ENCODE peak calls at places on chromosomes 2 and 18, in five cellular contexts. N is IMR-90, T is SK-N-SH, O is GM12878, J is K562. W is an unnamed sample.
A peak's percentile ranks its signal among the peaks of the same experiment; 100 is the strongest.

GRCh38 chr18:79955302-79956075 is 4.0 kb upstream of the SLC66A2 start:
- DNase-seq in O (no peak), T (no peak), N (no peak), J (no peak), W (no peak)

GRCh38 chr2:147331790-147332419 is 512.9 kb upstream of the ACVR2A start:
- DNase-seq in O (no peak), J (no peak), T (no peak), N (no peak), W (peak; percentile 5)

GRCh38 chr2:74894261-74895030 is 60.5 kb downstream of the HK2 start:
- DNase-seq in T (no peak), J (no peak), N (peak; percentile 78), O (no peak), W (no peak)

GRCh38 chr2:180240774-180241173 is 233.7 kb upstream of the CWC22 start:
- DNase-seq in T (no peak), J (no peak), O (no peak), N (peak; percentile 22), W (no peak)

GRCh38 chr2:233100192-233100998 is 40.3 kb downstream of the INPP5D start:
- DNase-seq in T (no peak), J (no peak), O (peak; percentile 95), N (no peak), W (no peak)

GRCh38 chr2:66574701-66575624 is 140.0 kb downstream of the MEIS1 start:
- DNase-seq in O (no peak), N (peak; percentile 91), T (peak; percentile 91), J (peak; percentile 52), W (peak; percentile 57)

GRCh38 chr18:532023-532422 is 31.5 kb upstream of the COLEC12 start:
- DNase-seq in N (no peak), T (no peak), J (no peak), O (no peak), W (no peak)

GRCh38 chr2:149767516-149767974 is 180.0 kb upstream of the MMADHC start:
- DNase-seq in N (peak; percentile 59), O (no peak), J (no peak), T (no peak), W (no peak)

GRCh38 chr2:47323822-47324171 is 79.2 kb upstream of the MSH2 start:
- DNase-seq in O (no peak), N (no peak), T (no peak), J (no peak), W (no peak)

GRCh38 chr2:193966590-193966989 is 1690.4 kb upstream of the SLC39A10 start:
- DNase-seq in T (no peak), J (no peak), O (no peak), N (peak; percentile 0), W (no peak)

GRCh38 chr18:6557470-6558245 is 142.9 kb upstream of the L3MBTL4 start:
- DNase-seq in J (no peak), N (no peak), O (no peak), T (peak; percentile 78), W (no peak)

GRCh38 chr2:42793314-42794270 is 1.2 kb upstream of the HAAO start:
- DNase-seq in J (no peak), O (no peak), T (peak; percentile 42), N (no peak), W (no peak)

GRCh38 chr2:115412501-115412900 is 970.1 kb downstream of the DPP10 start:
- DNase-seq in N (no peak), O (no peak), T (no peak), J (no peak), W (no peak)

GRCh38 chr18:10376735-10377134 is 77.7 kb upstream of the APCDD1 start:
- DNase-seq in N (no peak), O (no peak), T (no peak), J (no peak), W (no peak)

GRCh38 chr2:165499131-165499530 is 29.6 kb downstream of the CSRNP3 start:
- DNase-seq in J (no peak), O (no peak), N (no peak), T (no peak), W (no peak)

GRCh38 chr2:162926501-162926900 is 87.9 kb upstream of the KCNH7 start:
- DNase-seq in O (no peak), T (no peak), N (no peak), J (no peak), W (peak; percentile 4)

GRCh38 chr2:23669413-23670244 is 257.3 kb downstream of the ATAD2B start:
- DNase-seq in O (no peak), T (peak; percentile 88), N (peak; percentile 28), J (no peak), W (peak; percentile 46)

GRCh38 chr18:23721711-23722479 is 32.6 kb downstream of the LAMA3 start:
- DNase-seq in N (peak; percentile 54), O (no peak), T (no peak), J (no peak), W (no peak)

GRCh38 chr2:69956580-69956979 is 4.9 kb downstream of the ASPRV1 start:
- DNase-seq in T (no peak), O (no peak), J (no peak), N (no peak), W (no peak)

GRCh38 chr2:61179701-61180639 is 18.0 kb downstream of the C2orf74 start:
- DNase-seq in O (no peak), J (no peak), T (peak; percentile 42), N (peak; percentile 77), W (no peak)

DNA sequence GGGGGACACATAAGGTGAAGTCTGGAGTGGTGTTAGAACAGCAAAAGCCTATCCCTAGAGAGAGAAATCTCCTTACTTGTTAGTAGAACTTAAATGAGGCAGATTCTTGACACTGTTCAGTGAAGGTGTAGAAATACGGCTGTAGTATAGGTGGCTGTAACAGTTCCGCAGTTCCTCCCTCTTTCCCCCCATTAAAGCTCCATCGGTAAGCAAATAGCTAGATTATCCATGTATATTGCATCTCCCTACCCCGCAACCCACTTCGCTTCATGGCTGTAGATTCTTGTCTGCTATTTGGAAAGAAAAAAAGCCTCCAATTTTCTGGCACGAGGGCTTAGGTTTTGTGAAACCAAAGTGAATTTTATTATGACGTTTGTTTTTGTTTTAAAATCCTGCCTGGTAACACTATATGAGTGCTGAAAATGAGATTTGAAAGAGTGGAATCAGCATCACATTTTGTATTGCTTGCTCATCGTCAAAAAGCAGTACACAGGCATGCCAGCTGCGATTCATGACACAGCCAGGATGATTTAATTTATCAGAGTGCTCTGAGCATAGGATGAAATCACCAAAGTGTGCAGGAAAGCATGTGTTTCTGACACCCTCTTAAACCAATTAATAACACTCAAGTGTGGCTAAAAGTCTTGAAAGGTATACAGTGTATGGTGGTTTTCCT is 1.4 kb downstream of the FAM171B start:
- DNase-seq in J (no peak), T (peak; percentile 44), O (no peak), N (peak; percentile 76), W (no peak)
- TF ChIP-seq MXI1 in J (no peak), T (peak; percentile 93), O (peak; percentile 42), N (no peak), W (no peak)

GRCh38 chr2:95313296-95314265 is 16.4 kb downstream of the KCNIP3 start:
- DNase-seq in J (no peak), T (no peak), N (no peak), O (no peak), W (no peak)

GRCh38 chr2:95314598-95314963 is 17.4 kb downstream of the KCNIP3 start:
- DNase-seq in T (no peak), J (no peak), N (no peak), O (no peak), W (no peak)

GRCh38 chr2:95315801-95316411 is 18.8 kb downstream of the KCNIP3 start:
- DNase-seq in N (peak; percentile 43), O (no peak), T (no peak), J (no peak), W (no peak)

GRCh38 chr2:95316466-95317122 is 19.4 kb downstream of the KCNIP3 start:
- DNase-seq in T (no peak), O (no peak), N (peak; percentile 42), J (no peak), W (no peak)

GRCh38 chr2:95314964-95315611 is 17.9 kb downstream of the KCNIP3 start:
- DNase-seq in N (peak; percentile 7), J (peak; percentile 44), O (no peak), T (peak; percentile 85), W (peak; percentile 36)
- TF ChIP-seq MXI1 in N (no peak), J (no peak), O (no peak), T (no peak), W (no peak)

GRCh38 chr2:11833601-11834000 is 87.2 kb downstream of the LPIN1 start:
- DNase-seq in T (no peak), O (no peak), J (no peak), N (peak; percentile 64), W (no peak)
- TF ChIP-seq MXI1 in T (no peak), O (no peak), J (no peak), N (no peak), W (no peak)

DNA sequence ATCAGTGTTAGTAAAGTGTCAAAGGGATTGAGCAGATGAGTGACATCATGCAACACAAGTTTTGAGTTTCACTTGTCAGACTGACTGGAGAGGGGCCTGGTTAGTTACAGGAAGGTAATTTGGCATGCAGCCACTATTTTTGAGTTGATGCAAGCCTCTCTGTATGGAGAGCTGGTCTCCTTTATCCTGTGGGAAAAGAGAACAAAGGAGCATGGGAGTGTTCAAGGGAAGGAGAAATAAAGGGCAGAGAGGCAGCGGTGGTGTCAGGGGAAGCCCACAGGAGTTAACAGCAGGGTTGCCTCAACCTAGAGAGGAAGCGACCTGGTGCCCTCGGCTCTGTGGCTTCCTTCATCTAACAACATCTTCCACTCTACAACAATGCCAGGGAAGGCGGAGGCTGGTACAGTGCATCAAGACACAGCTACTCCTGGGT is 2.1 kb downstream of the CTLA4 start:
- DNase-seq in N (no peak), O (no peak), T (no peak), J (no peak), W (no peak)
- TF ChIP-seq MXI1 in N (no peak), O (no peak), T (no peak), J (no peak), W (no peak)

DNA sequence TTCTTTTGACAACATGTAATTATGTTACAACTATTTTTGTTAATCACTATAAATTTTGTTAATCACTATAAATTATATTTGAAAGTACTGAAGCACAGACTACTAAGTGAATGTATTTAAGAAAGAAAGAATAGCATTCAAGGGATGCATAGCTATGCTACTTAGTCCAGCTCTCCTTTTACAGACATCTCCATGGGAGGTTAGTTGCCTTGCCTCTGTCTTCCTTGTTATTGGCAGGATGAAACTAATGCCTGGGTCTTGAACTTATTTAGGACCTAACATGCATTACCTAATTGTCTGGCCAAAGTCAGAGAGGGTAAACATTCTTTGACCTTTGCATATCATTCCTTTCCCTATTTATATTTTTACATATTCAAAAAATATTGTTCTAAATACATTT is 519.5 kb downstream of the NRXN1 start:
- DNase-seq in O (no peak), T (no peak), N (no peak), J (no peak), W (no peak)
- TF ChIP-seq MXI1 in O (no peak), T (no peak), N (no peak), J (no peak), W (no peak)

DNA sequence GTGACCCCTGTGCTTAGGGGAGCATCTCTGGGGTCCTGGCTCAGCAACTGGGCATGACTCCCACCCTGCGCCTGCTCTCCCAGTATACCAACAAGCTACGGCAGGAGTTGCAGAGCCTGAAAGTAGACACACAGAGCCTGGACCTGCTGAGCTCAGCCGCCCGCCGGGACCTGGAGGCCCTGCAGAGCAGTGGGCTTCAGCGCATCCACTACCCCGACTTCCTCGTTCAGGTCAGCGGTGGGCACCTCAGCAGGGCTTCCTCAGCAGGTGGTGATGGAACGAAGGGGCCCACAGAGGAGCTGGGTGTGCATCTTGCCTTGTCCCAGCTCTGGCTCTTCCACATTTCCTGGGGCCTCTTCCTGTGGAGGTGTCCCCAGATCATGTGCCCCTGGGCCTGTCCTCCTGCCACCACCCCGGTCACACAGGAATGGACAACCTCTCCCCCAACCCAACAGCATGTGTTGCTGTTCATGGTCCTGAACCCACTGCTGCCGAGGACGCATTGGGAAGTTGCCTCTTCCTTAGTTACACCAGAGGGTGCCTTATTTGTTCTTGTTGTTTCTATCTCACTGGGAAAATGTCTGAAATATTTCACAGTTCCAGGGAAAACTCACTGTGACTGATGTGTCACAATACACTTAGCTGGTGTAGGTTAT is 10.8 kb downstream of the PROM2 start:
- DNase-seq in T (no peak), N (no peak), O (no peak), J (no peak), W (no peak)
- TF ChIP-seq MXI1 in T (no peak), N (no peak), O (no peak), J (no peak), W (no peak)

W was measured in HepG2.